ENCODE peak calls at places on chromosomes 5 and 9, in eight cellular contexts. One of them, this sample, is unnamed.

GRCh38 chr5:110880413-110880812 is 141.6 kb downstream of the SLC25A46 start:
- ATAC-seq in T-helper 17 cell: no peak
- ATAC-seq in Panc1: no peak
- ATAC-seq in activated CD8-positive, alpha-beta memory T cell treated with anti-CD3 and anti-CD28 coated beads, Interleukin-2, amount 10 ng/mL, durations not matched to agents 7 days and 5 days: no peak
- ATAC-seq in right cardiac atrium: peak; percentile 55
- ATAC-seq in activated B cell treated with CpG ODN at 0.5 μM for 24 hours: no peak
- ATAC-seq in activated CD8-positive, alpha-beta T cell treated with anti-CD3 and anti-CD28 coated beads, Interleukin-2, amount 10 ng/mL, durations not matched to agents 7 days and 5 days: no peak
- ATAC-seq in CD4-positive, alpha-beta T cell: no peak
- ATAC-seq in this sample: peak; percentile 66

GRCh38 chr9:93865245-93865644 is 89.9 kb downstream of the BARX1 start:
- ATAC-seq in activated CD8-positive, alpha-beta T cell treated with anti-CD3 and anti-CD28 coated beads, Interleukin-2, amount 10 ng/mL, durations not matched to agents 7 days and 5 days: no peak
- ATAC-seq in Panc1: no peak
- ATAC-seq in right cardiac atrium: no peak
- ATAC-seq in CD4-positive, alpha-beta T cell: no peak
- ATAC-seq in T-helper 17 cell: no peak
- ATAC-seq in activated CD8-positive, alpha-beta memory T cell treated with anti-CD3 and anti-CD28 coated beads, Interleukin-2, amount 10 ng/mL, durations not matched to agents 7 days and 5 days: no peak
- ATAC-seq in activated B cell treated with CpG ODN at 0.5 μM for 24 hours: no peak
- ATAC-seq in this sample: no peak

GRCh38 chr9:4117835-4118610 is 181.8 kb downstream of the GLIS3 start:
- ATAC-seq in right cardiac atrium: peak; percentile 43
- ATAC-seq in activated CD8-positive, alpha-beta T cell treated with anti-CD3 and anti-CD28 coated beads, Interleukin-2, amount 10 ng/mL, durations not matched to agents 7 days and 5 days: no peak
- ATAC-seq in activated CD8-positive, alpha-beta memory T cell treated with anti-CD3 and anti-CD28 coated beads, Interleukin-2, amount 10 ng/mL, durations not matched to agents 7 days and 5 days: peak; percentile 58
- ATAC-seq in Panc1: no peak
- ATAC-seq in activated B cell treated with CpG ODN at 0.5 μM for 24 hours: no peak
- ATAC-seq in CD4-positive, alpha-beta T cell: no peak
- ATAC-seq in T-helper 17 cell: peak; percentile 56
- ATAC-seq in this sample: no peak

GRCh38 chr9:17810728-17811634 is 232.1 kb downstream of the SH3GL2 start:
- ATAC-seq in right cardiac atrium: no peak
- ATAC-seq in CD4-positive, alpha-beta T cell: no peak
- ATAC-seq in activated CD8-positive, alpha-beta T cell treated with anti-CD3 and anti-CD28 coated beads, Interleukin-2, amount 10 ng/mL, durations not matched to agents 7 days and 5 days: no peak
- ATAC-seq in activated B cell treated with CpG ODN at 0.5 μM for 24 hours: no peak
- ATAC-seq in T-helper 17 cell: no peak
- ATAC-seq in activated CD8-positive, alpha-beta memory T cell treated with anti-CD3 and anti-CD28 coated beads, Interleukin-2, amount 10 ng/mL, durations not matched to agents 7 days and 5 days: no peak
- ATAC-seq in Panc1: no peak
- ATAC-seq in this sample: no peak

GRCh38 chr9:87405677-87406544 is 91.8 kb upstream of the DAPK1 start:
- ATAC-seq in Panc1: no peak
- ATAC-seq in right cardiac atrium: peak; percentile 41
- ATAC-seq in CD4-positive, alpha-beta T cell: no peak
- ATAC-seq in activated B cell treated with CpG ODN at 0.5 μM for 24 hours: no peak
- ATAC-seq in T-helper 17 cell: no peak
- ATAC-seq in activated CD8-positive, alpha-beta T cell treated with anti-CD3 and anti-CD28 coated beads, Interleukin-2, amount 10 ng/mL, durations not matched to agents 7 days and 5 days: no peak
- ATAC-seq in activated CD8-positive, alpha-beta memory T cell treated with anti-CD3 and anti-CD28 coated beads, Interleukin-2, amount 10 ng/mL, durations not matched to agents 7 days and 5 days: no peak
- ATAC-seq in this sample: peak; percentile 89

GRCh38 chr5:86862093-86862492 is 244.4 kb downstream of the COX7C start:
- ATAC-seq in T-helper 17 cell: no peak
- ATAC-seq in Panc1: no peak
- ATAC-seq in activated CD8-positive, alpha-beta memory T cell treated with anti-CD3 and anti-CD28 coated beads, Interleukin-2, amount 10 ng/mL, durations not matched to agents 7 days and 5 days: no peak
- ATAC-seq in right cardiac atrium: no peak
- ATAC-seq in activated CD8-positive, alpha-beta T cell treated with anti-CD3 and anti-CD28 coated beads, Interleukin-2, amount 10 ng/mL, durations not matched to agents 7 days and 5 days: no peak
- ATAC-seq in activated B cell treated with CpG ODN at 0.5 μM for 24 hours: no peak
- ATAC-seq in CD4-positive, alpha-beta T cell: no peak
- ATAC-seq in this sample: no peak

GRCh38 chr5:10994088-10994986 is 233.3 kb upstream of the DAP start:
- ATAC-seq in Panc1: no peak
- ATAC-seq in activated CD8-positive, alpha-beta T cell treated with anti-CD3 and anti-CD28 coated beads, Interleukin-2, amount 10 ng/mL, durations not matched to agents 7 days and 5 days: no peak
- ATAC-seq in activated CD8-positive, alpha-beta memory T cell treated with anti-CD3 and anti-CD28 coated beads, Interleukin-2, amount 10 ng/mL, durations not matched to agents 7 days and 5 days: no peak
- ATAC-seq in T-helper 17 cell: no peak
- ATAC-seq in activated B cell treated with CpG ODN at 0.5 μM for 24 hours: no peak
- ATAC-seq in CD4-positive, alpha-beta T cell: no peak
- ATAC-seq in right cardiac atrium: no peak
- ATAC-seq in this sample: no peak

GRCh38 chr9:106958955-106959657 is 96.1 kb downstream of the ZNF462 start:
- ATAC-seq in CD4-positive, alpha-beta T cell: no peak
- ATAC-seq in right cardiac atrium: no peak
- ATAC-seq in T-helper 17 cell: no peak
- ATAC-seq in Panc1: no peak
- ATAC-seq in activated CD8-positive, alpha-beta T cell treated with anti-CD3 and anti-CD28 coated beads, Interleukin-2, amount 10 ng/mL, durations not matched to agents 7 days and 5 days: no peak
- ATAC-seq in activated B cell treated with CpG ODN at 0.5 μM for 24 hours: no peak
- ATAC-seq in activated CD8-positive, alpha-beta memory T cell treated with anti-CD3 and anti-CD28 coated beads, Interleukin-2, amount 10 ng/mL, durations not matched to agents 7 days and 5 days: no peak
- ATAC-seq in this sample: no peak

GRCh38 chr9:70420267-70421019 is 6.0 kb upstream of the KLF9 start:
- ATAC-seq in activated CD8-positive, alpha-beta T cell treated with anti-CD3 and anti-CD28 coated beads, Interleukin-2, amount 10 ng/mL, durations not matched to agents 7 days and 5 days: peak; percentile 40
- ATAC-seq in right cardiac atrium: peak; percentile 75
- ATAC-seq in T-helper 17 cell: no peak
- ATAC-seq in CD4-positive, alpha-beta T cell: peak; percentile 31
- ATAC-seq in Panc1: peak; percentile 56
- ATAC-seq in activated CD8-positive, alpha-beta memory T cell treated with anti-CD3 and anti-CD28 coated beads, Interleukin-2, amount 10 ng/mL, durations not matched to agents 7 days and 5 days: peak; percentile 38
- ATAC-seq in activated B cell treated with CpG ODN at 0.5 μM for 24 hours: peak; percentile 45
- ATAC-seq in this sample: peak; percentile 50

GRCh38 chr9:97359147-97359546 is 51.7 kb downstream of the CCDC180 start:
- ATAC-seq in activated B cell treated with CpG ODN at 0.5 μM for 24 hours: no peak
- ATAC-seq in activated CD8-positive, alpha-beta T cell treated with anti-CD3 and anti-CD28 coated beads, Interleukin-2, amount 10 ng/mL, durations not matched to agents 7 days and 5 days: no peak
- ATAC-seq in CD4-positive, alpha-beta T cell: no peak
- ATAC-seq in Panc1: no peak
- ATAC-seq in T-helper 17 cell: no peak
- ATAC-seq in activated CD8-positive, alpha-beta memory T cell treated with anti-CD3 and anti-CD28 coated beads, Interleukin-2, amount 10 ng/mL, durations not matched to agents 7 days and 5 days: no peak
- ATAC-seq in right cardiac atrium: no peak
- ATAC-seq in this sample: no peak

GRCh38 chr9:7089794-7090193 is 332.0 kb downstream of the KDM4C start:
- ATAC-seq in activated CD8-positive, alpha-beta memory T cell treated with anti-CD3 and anti-CD28 coated beads, Interleukin-2, amount 10 ng/mL, durations not matched to agents 7 days and 5 days: no peak
- ATAC-seq in activated B cell treated with CpG ODN at 0.5 μM for 24 hours: no peak
- ATAC-seq in CD4-positive, alpha-beta T cell: no peak
- ATAC-seq in T-helper 17 cell: no peak
- ATAC-seq in right cardiac atrium: no peak
- ATAC-seq in Panc1: no peak
- ATAC-seq in activated CD8-positive, alpha-beta T cell treated with anti-CD3 and anti-CD28 coated beads, Interleukin-2, amount 10 ng/mL, durations not matched to agents 7 days and 5 days: no peak
- ATAC-seq in this sample: no peak

GRCh38 chr9:9318959-9319505 is 1293.8 kb downstream of the PTPRD start:
- ATAC-seq in T-helper 17 cell: no peak
- ATAC-seq in right cardiac atrium: no peak
- ATAC-seq in activated CD8-positive, alpha-beta T cell treated with anti-CD3 and anti-CD28 coated beads, Interleukin-2, amount 10 ng/mL, durations not matched to agents 7 days and 5 days: no peak
- ATAC-seq in activated B cell treated with CpG ODN at 0.5 μM for 24 hours: no peak
- ATAC-seq in Panc1: no peak
- ATAC-seq in activated CD8-positive, alpha-beta memory T cell treated with anti-CD3 and anti-CD28 coated beads, Interleukin-2, amount 10 ng/mL, durations not matched to agents 7 days and 5 days: no peak
- ATAC-seq in CD4-positive, alpha-beta T cell: no peak
- ATAC-seq in this sample: no peak

GRCh38 chr5:45684118-45684517 is 12.1 kb downstream of the HCN1 start:
- ATAC-seq in T-helper 17 cell: no peak
- ATAC-seq in activated B cell treated with CpG ODN at 0.5 μM for 24 hours: no peak
- ATAC-seq in Panc1: no peak
- ATAC-seq in right cardiac atrium: no peak
- ATAC-seq in CD4-positive, alpha-beta T cell: no peak
- ATAC-seq in activated CD8-positive, alpha-beta T cell treated with anti-CD3 and anti-CD28 coated beads, Interleukin-2, amount 10 ng/mL, durations not matched to agents 7 days and 5 days: no peak
- ATAC-seq in activated CD8-positive, alpha-beta memory T cell treated with anti-CD3 and anti-CD28 coated beads, Interleukin-2, amount 10 ng/mL, durations not matched to agents 7 days and 5 days: no peak
- ATAC-seq in this sample: no peak

GRCh38 chr5:125835293-125836172 is 587.7 kb upstream of the GRAMD2B start:
- ATAC-seq in activated B cell treated with CpG ODN at 0.5 μM for 24 hours: peak; percentile 56
- ATAC-seq in T-helper 17 cell: no peak
- ATAC-seq in right cardiac atrium: peak; percentile 86
- ATAC-seq in CD4-positive, alpha-beta T cell: no peak
- ATAC-seq in activated CD8-positive, alpha-beta memory T cell treated with anti-CD3 and anti-CD28 coated beads, Interleukin-2, amount 10 ng/mL, durations not matched to agents 7 days and 5 days: no peak
- ATAC-seq in Panc1: peak; percentile 85
- ATAC-seq in activated CD8-positive, alpha-beta T cell treated with anti-CD3 and anti-CD28 coated beads, Interleukin-2, amount 10 ng/mL, durations not matched to agents 7 days and 5 days: no peak
- ATAC-seq in this sample: peak; percentile 31

GRCh38 chr9:113674436-113674835 is 201.7 kb upstream of the ZNF618 start:
- ATAC-seq in CD4-positive, alpha-beta T cell: no peak
- ATAC-seq in activated B cell treated with CpG ODN at 0.5 μM for 24 hours: no peak
- ATAC-seq in right cardiac atrium: no peak
- ATAC-seq in T-helper 17 cell: no peak
- ATAC-seq in Panc1: no peak
- ATAC-seq in activated CD8-positive, alpha-beta T cell treated with anti-CD3 and anti-CD28 coated beads, Interleukin-2, amount 10 ng/mL, durations not matched to agents 7 days and 5 days: no peak
- ATAC-seq in activated CD8-positive, alpha-beta memory T cell treated with anti-CD3 and anti-CD28 coated beads, Interleukin-2, amount 10 ng/mL, durations not matched to agents 7 days and 5 days: no peak
- ATAC-seq in this sample: no peak

GRCh38 chr5:37932450-37932849 is 92.6 kb upstream of the GDNF start:
- ATAC-seq in Panc1: no peak
- ATAC-seq in T-helper 17 cell: no peak
- ATAC-seq in right cardiac atrium: peak; percentile 46
- ATAC-seq in activated CD8-positive, alpha-beta T cell treated with anti-CD3 and anti-CD28 coated beads, Interleukin-2, amount 10 ng/mL, durations not matched to agents 7 days and 5 days: no peak
- ATAC-seq in activated B cell treated with CpG ODN at 0.5 μM for 24 hours: no peak
- ATAC-seq in CD4-positive, alpha-beta T cell: no peak
- ATAC-seq in activated CD8-positive, alpha-beta memory T cell treated with anti-CD3 and anti-CD28 coated beads, Interleukin-2, amount 10 ng/mL, durations not matched to agents 7 days and 5 days: no peak
- ATAC-seq in this sample: no peak

GRCh38 chr9:38651400-38652042 is 31.1 kb upstream of the ANKRD18A start:
- ATAC-seq in CD4-positive, alpha-beta T cell: no peak
- ATAC-seq in Panc1: no peak
- ATAC-seq in activated CD8-positive, alpha-beta T cell treated with anti-CD3 and anti-CD28 coated beads, Interleukin-2, amount 10 ng/mL, durations not matched to agents 7 days and 5 days: no peak
- ATAC-seq in activated B cell treated with CpG ODN at 0.5 μM for 24 hours: no peak
- ATAC-seq in T-helper 17 cell: no peak
- ATAC-seq in activated CD8-positive, alpha-beta memory T cell treated with anti-CD3 and anti-CD28 coated beads, Interleukin-2, amount 10 ng/mL, durations not matched to agents 7 days and 5 days: no peak
- ATAC-seq in right cardiac atrium: peak; percentile 70
- ATAC-seq in this sample: no peak

GRCh38 chr5:117752403-117752802 is 1177.8 kb upstream of the SEMA6A start:
- ATAC-seq in CD4-positive, alpha-beta T cell: no peak
- ATAC-seq in T-helper 17 cell: no peak
- ATAC-seq in right cardiac atrium: no peak
- ATAC-seq in activated CD8-positive, alpha-beta memory T cell treated with anti-CD3 and anti-CD28 coated beads, Interleukin-2, amount 10 ng/mL, durations not matched to agents 7 days and 5 days: no peak
- ATAC-seq in Panc1: no peak
- ATAC-seq in activated CD8-positive, alpha-beta T cell treated with anti-CD3 and anti-CD28 coated beads, Interleukin-2, amount 10 ng/mL, durations not matched to agents 7 days and 5 days: no peak
- ATAC-seq in activated B cell treated with CpG ODN at 0.5 μM for 24 hours: no peak
- ATAC-seq in this sample: no peak

GRCh38 chr9:136502940-136503550 is 20.2 kb upstream of the SEC16A start:
- ATAC-seq in CD4-positive, alpha-beta T cell: no peak
- ATAC-seq in Panc1: no peak
- ATAC-seq in activated CD8-positive, alpha-beta memory T cell treated with anti-CD3 and anti-CD28 coated beads, Interleukin-2, amount 10 ng/mL, durations not matched to agents 7 days and 5 days: no peak
- ATAC-seq in activated B cell treated with CpG ODN at 0.5 μM for 24 hours: no peak
- ATAC-seq in right cardiac atrium: no peak
- ATAC-seq in T-helper 17 cell: no peak
- ATAC-seq in activated CD8-positive, alpha-beta T cell treated with anti-CD3 and anti-CD28 coated beads, Interleukin-2, amount 10 ng/mL, durations not matched to agents 7 days and 5 days: no peak
- ATAC-seq in this sample: no peak

GRCh38 chr5:151638619-151639018 is 47.5 kb upstream of the FAT2 start:
- ATAC-seq in activated B cell treated with CpG ODN at 0.5 μM for 24 hours: no peak
- ATAC-seq in T-helper 17 cell: no peak
- ATAC-seq in CD4-positive, alpha-beta T cell: no peak
- ATAC-seq in right cardiac atrium: no peak
- ATAC-seq in activated CD8-positive, alpha-beta memory T cell treated with anti-CD3 and anti-CD28 coated beads, Interleukin-2, amount 10 ng/mL, durations not matched to agents 7 days and 5 days: no peak
- ATAC-seq in activated CD8-positive, alpha-beta T cell treated with anti-CD3 and anti-CD28 coated beads, Interleukin-2, amount 10 ng/mL, durations not matched to agents 7 days and 5 days: no peak
- ATAC-seq in Panc1: no peak
- ATAC-seq in this sample: no peak

GRCh38 chr9:77769246-77769645 is 121.1 kb upstream of the GNA14 start:
- ATAC-seq in T-helper 17 cell: no peak
- ATAC-seq in activated CD8-positive, alpha-beta T cell treated with anti-CD3 and anti-CD28 coated beads, Interleukin-2, amount 10 ng/mL, durations not matched to agents 7 days and 5 days: no peak
- ATAC-seq in activated CD8-positive, alpha-beta memory T cell treated with anti-CD3 and anti-CD28 coated beads, Interleukin-2, amount 10 ng/mL, durations not matched to agents 7 days and 5 days: no peak
- ATAC-seq in Panc1: no peak
- ATAC-seq in right cardiac atrium: peak; percentile 55
- ATAC-seq in activated B cell treated with CpG ODN at 0.5 μM for 24 hours: no peak
- ATAC-seq in CD4-positive, alpha-beta T cell: no peak
- ATAC-seq in this sample: no peak

GRCh38 chr5:14766591-14766990 is 102.1 kb downstream of the OTULIN start:
- ATAC-seq in CD4-positive, alpha-beta T cell: no peak
- ATAC-seq in T-helper 17 cell: no peak
- ATAC-seq in activated CD8-positive, alpha-beta T cell treated with anti-CD3 and anti-CD28 coated beads, Interleukin-2, amount 10 ng/mL, durations not matched to agents 7 days and 5 days: no peak
- ATAC-seq in activated CD8-positive, alpha-beta memory T cell treated with anti-CD3 and anti-CD28 coated beads, Interleukin-2, amount 10 ng/mL, durations not matched to agents 7 days and 5 days: no peak
- ATAC-seq in Panc1: no peak
- ATAC-seq in right cardiac atrium: no peak
- ATAC-seq in activated B cell treated with CpG ODN at 0.5 μM for 24 hours: no peak
- ATAC-seq in this sample: no peak

GRCh38 chr9:93036887-93037475 is 21.5 kb upstream of the SUSD3 start:
- ATAC-seq in T-helper 17 cell: peak; percentile 13
- ATAC-seq in Panc1: no peak
- ATAC-seq in activated B cell treated with CpG ODN at 0.5 μM for 24 hours: no peak
- ATAC-seq in activated CD8-positive, alpha-beta T cell treated with anti-CD3 and anti-CD28 coated beads, Interleukin-2, amount 10 ng/mL, durations not matched to agents 7 days and 5 days: no peak
- ATAC-seq in CD4-positive, alpha-beta T cell: no peak
- ATAC-seq in activated CD8-positive, alpha-beta memory T cell treated with anti-CD3 and anti-CD28 coated beads, Interleukin-2, amount 10 ng/mL, durations not matched to agents 7 days and 5 days: no peak
- ATAC-seq in right cardiac atrium: no peak
- ATAC-seq in this sample: no peak

GRCh38 chr5:36442352-36442751 is 140.7 kb upstream of the RANBP3L start:
- ATAC-seq in CD4-positive, alpha-beta T cell: no peak
- ATAC-seq in activated CD8-positive, alpha-beta memory T cell treated with anti-CD3 and anti-CD28 coated beads, Interleukin-2, amount 10 ng/mL, durations not matched to agents 7 days and 5 days: no peak
- ATAC-seq in activated CD8-positive, alpha-beta T cell treated with anti-CD3 and anti-CD28 coated beads, Interleukin-2, amount 10 ng/mL, durations not matched to agents 7 days and 5 days: no peak
- ATAC-seq in T-helper 17 cell: no peak
- ATAC-seq in Panc1: no peak
- ATAC-seq in activated B cell treated with CpG ODN at 0.5 μM for 24 hours: no peak
- ATAC-seq in right cardiac atrium: no peak
- ATAC-seq in this sample: no peak

GRCh38 chr5:146137967-146138403 is 32.6 kb upstream of the PLAC8L1 start:
- ATAC-seq in activated B cell treated with CpG ODN at 0.5 μM for 24 hours: no peak
- ATAC-seq in activated CD8-positive, alpha-beta T cell treated with anti-CD3 and anti-CD28 coated beads, Interleukin-2, amount 10 ng/mL, durations not matched to agents 7 days and 5 days: no peak
- ATAC-seq in T-helper 17 cell: peak; percentile 14
- ATAC-seq in activated CD8-positive, alpha-beta memory T cell treated with anti-CD3 and anti-CD28 coated beads, Interleukin-2, amount 10 ng/mL, durations not matched to agents 7 days and 5 days: no peak
- ATAC-seq in Panc1: no peak
- ATAC-seq in right cardiac atrium: peak; percentile 56
- ATAC-seq in CD4-positive, alpha-beta T cell: no peak
- ATAC-seq in this sample: no peak